ENCODE peak calls at places on chromosome 6, in five cellular contexts. U, Y, T, Q and F are unnamed samples.

GRCh38 chr6:82331031-82331773 is 32.4 kb upstream of the TPBG start:
- DNase-seq in Y (peak; percentile 14), Q (no peak), U (peak; percentile 81), T (no peak), F (peak; percentile 19)

GRCh38 chr6:93416575-93417420 is 2.6 kb downstream of the EPHA7 start:
- DNase-seq in T (no peak), U (no peak), Y (no peak), Q (peak; percentile 23), F (no peak)

GRCh38 chr6:139147628-139148027 is 12.7 kb downstream of the HECA start:
- DNase-seq in Q (no peak), Y (no peak), U (no peak), T (no peak), F (no peak)

GRCh38 chr6:11833626-11834592 is 55.3 kb upstream of the ADTRP start:
- DNase-seq in Q (no peak), U (no peak), T (no peak), Y (no peak), F (no peak)

GRCh38 chr6:89950879-89951391 is 56.7 kb downstream of the GJA10 start:
- DNase-seq in U (no peak), T (no peak), Y (peak; percentile 2), Q (no peak), F (no peak)

GRCh38 chr6:108689279-108690161 is 128.8 kb downstream of the FOXO3 start:
- DNase-seq in U (peak; percentile 84), Q (peak; percentile 42), T (no peak), Y (peak; percentile 52), F (peak; percentile 58)

GRCh38 chr6:37489697-37490336 is 9.9 kb downstream of the CCDC167 start:
- DNase-seq in T (peak; percentile 44), Q (no peak), Y (no peak), U (no peak), F (no peak)

GRCh38 chr6:128981716-128982115 is 98.8 kb downstream of the LAMA2 start:
- DNase-seq in T (no peak), U (no peak), Q (no peak), Y (no peak), F (no peak)

GRCh38 chr6:10951675-10952282 is 64.9 kb downstream of the SYCP2L start:
- DNase-seq in T (no peak), U (peak; percentile 62), Q (no peak), Y (peak; percentile 42), F (peak; percentile 61)

GRCh38 chr6:106128981-106129761 is 43.0 kb downstream of the PRDM1 start:
- DNase-seq in U (peak; percentile 95), Y (no peak), Q (peak; percentile 48), T (no peak), F (peak; percentile 49)

GRCh38 chr6:128580224-128581110 is 60.1 kb upstream of the PTPRK start:
- DNase-seq in Y (no peak), U (no peak), T (no peak), Q (no peak), F (no peak)

GRCh38 chr6:87753131-87753685 is 51.2 kb upstream of the AKIRIN2 start:
- DNase-seq in Q (no peak), U (peak; percentile 54), Y (no peak), T (no peak), F (no peak)

GRCh38 chr6:144555078-144555477 is 269.9 kb downstream of the UTRN start:
- DNase-seq in Y (peak; percentile 34), Q (no peak), U (no peak), T (no peak), F (no peak)

GRCh38 chr6:38154731-38155130 is 335.2 kb downstream of the ZFAND3 start:
- DNase-seq in T (no peak), U (no peak), Y (no peak), Q (no peak), F (no peak)

GRCh38 chr6:125780540-125781306 is 10.0 kb upstream of the NCOA7 start:
- DNase-seq in Y (peak; percentile 88), U (peak; percentile 83), Q (peak; percentile 67), T (peak; percentile 30), F (no peak)

GRCh38 chr6:51099201-51099600 is 280.5 kb downstream of the TFAP2B start:
- DNase-seq in Q (no peak), U (no peak), T (no peak), Y (no peak), F (no peak)

GRCh38 chr6:157159339-157159738 is 164.0 kb downstream of the TMEM242 start:
- DNase-seq in Q (no peak), Y (no peak), U (no peak), T (no peak), F (no peak)